ENCODE peak calls at places on chromosome 22, in four cellular contexts. B, S, C and G are unnamed samples.

GRCh38 chr22:24156146-24156914 is 25.0 kb upstream of the SUSD2 start:
- DNase-seq in C (no peak), B (no peak), S (no peak), G (no peak)

GRCh38 chr22:49047461-49047860 is 780.2 kb downstream of the BRD1 start:
- DNase-seq in S (no peak), C (no peak), B (no peak), G (no peak)

GRCh38 chr22:45703758-45704157 is 32.1 kb downstream of the ATXN10 start:
- DNase-seq in S (no peak), C (no peak), B (no peak), G (no peak)

GRCh38 chr22:17866127-17866526 is 91.9 kb upstream of the BID start:
- DNase-seq in B (no peak), C (no peak), S (no peak), G (no peak)

GRCh38 chr22:27032121-27032761 is 374.9 kb downstream of the MIAT start:
- DNase-seq in S (peak), C (no peak), B (no peak), G (peak)

GRCh38 chr22:32352681-32353080 is 5.0 kb upstream of the RFPL3 start:
- DNase-seq in B (no peak), C (no peak), S (no peak), G (no peak)

GRCh38 chr22:26800858-26801257 is 143.5 kb downstream of the MIAT start:
- DNase-seq in B (no peak), S (no peak), C (no peak), G (no peak)

GRCh38 chr22:19478466-19479357 is at the start of gene UFD1:
- DNase-seq in B (peak), C (no peak), S (no peak), G (peak)

GRCh38 chr22:33476716-33477115 is 418.5 kb upstream of the SYN3 start:
- DNase-seq in S (no peak), B (peak), C (no peak), G (no peak)

GRCh38 chr22:50688448-50688847 is 15.8 kb downstream of the SHANK3 start:
- DNase-seq in C (no peak), S (no peak), B (no peak), G (no peak)

GRCh38 chr22:28418063-28418462 is 261.6 kb downstream of the TTC28 start:
- DNase-seq in B (no peak), C (no peak), S (no peak), G (no peak)

GRCh38 chr22:43186272-43187170 is at the start of gene TTLL12:
- DNase-seq in S (no peak), C (no peak), B (no peak), G (peak)
- TF ChIP-seq CTCF in S (no peak), C (no peak), B (no peak), G (no peak)

DNA sequence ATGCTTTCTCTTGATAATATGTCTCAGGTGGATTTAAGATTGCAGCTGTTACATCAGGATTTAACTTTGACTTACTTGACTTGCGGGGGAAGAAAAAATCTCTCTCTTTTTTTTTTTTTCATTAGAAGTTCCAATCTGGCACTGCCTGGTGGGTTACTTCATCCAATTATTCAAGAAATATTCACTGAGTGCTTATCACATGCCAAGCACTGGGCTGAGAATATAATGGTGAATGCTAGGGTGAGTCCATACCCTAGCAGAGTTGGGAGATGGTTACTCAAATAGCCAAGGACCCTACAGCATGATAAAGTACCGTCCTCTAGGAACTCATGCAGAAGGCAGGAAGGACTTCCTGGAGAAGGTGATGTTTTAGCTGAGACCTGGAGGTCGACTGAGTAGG is 57.9 kb upstream of the EIF3D start:
- DNase-seq in B (no peak), S (no peak), C (no peak), G (no peak)
- TF ChIP-seq FOSL1 in B (no peak), S (no peak), C (no peak), G (no peak)

GRCh38 chr22:35547993-35548761 is 7.5 kb downstream of the RASD2 start:
- DNase-seq in S (no peak), B (no peak), C (no peak), G (peak)
- TF ChIP-seq CTCF in S (peak), B (no peak), C (peak), G (peak)

GRCh38 chr22:31286360-31287255 is 5.7 kb downstream of the PIK3IP1 start:
- DNase-seq in B (no peak), C (no peak), S (no peak), G (no peak)
- TF ChIP-seq FOSL1 in B (no peak), C (no peak), S (no peak), G (no peak)

GRCh38 chr22:29820941-29821789 is 16.9 kb downstream of the ASCC2 start:
- DNase-seq in B (peak), S (no peak), C (peak), G (peak)
- TF ChIP-seq CTCF in B (no peak), S (no peak), C (no peak), G (no peak)

GRCh38 chr22:44289429-44290171 is 23.2 kb downstream of the SHISAL1 start:
- DNase-seq in B (no peak), C (no peak), S (no peak), G (no peak)
- TF ChIP-seq FOSL1 in B (no peak), C (no peak), S (no peak), G (no peak)

GRCh38 chr22:42880815-42881214 is 23.7 kb upstream of the ARFGAP3 start:
- DNase-seq in B (no peak), C (no peak), S (no peak), G (no peak)
- TF ChIP-seq CTCF in B (peak), C (peak), S (peak), G (no peak)

GRCh38 chr22:22245935-22246525 is 1.4 kb downstream of the VPREB1 start:
- DNase-seq in B (no peak), C (no peak), S (no peak), G (no peak)
- TF ChIP-seq FOSL1 in B (no peak), C (no peak), S (no peak), G (no peak)